ENCODE peak calls at places on chromosomes 6 and 20, in eight cellular contexts. R is Panc1; B is T-helper 1 cell; O is stimulated activated CD8-positive, alpha-beta memory T cell treated with anti-CD3 and anti-CD28 coated beads, Interleukin-12 subunit alpha, Interleukin-12 subunit beta, amount 100 ng/mL, for 4 hours; P is erythroblast; U is GM13977; K is NT2/D1; J is SHP77. M is an unnamed sample.

GRCh38 chr6:113732384-113732966 is 124.7 kb upstream of the MARCKS start:
- DNase-seq in R (no peak), P (no peak), K (no peak), J (peak; percentile 79), U (no peak), B (no peak), O (no peak), M (peak; percentile 53)

GRCh38 chr20:58464838-58465237 is 50.4 kb downstream of the APCDD1L start:
- DNase-seq in K (no peak), B (no peak), P (no peak), J (no peak), R (no peak), U (no peak), O (no peak), M (no peak)

GRCh38 chr6:149223934-149224333 is 93.6 kb upstream of the TAB2 start:
- DNase-seq in J (no peak), R (no peak), P (no peak), K (no peak), B (no peak), U (no peak), O (no peak), M (no peak)

GRCh38 chr6:166541876-166542579 is 44.5 kb downstream of the RAMACL start:
- DNase-seq in B (no peak), P (no peak), O (no peak), J (no peak), R (no peak), U (no peak), K (no peak), M (no peak)

GRCh38 chr6:32785781-32786533 is 22.6 kb upstream of the HLA-DQB2 start:
- DNase-seq in U (peak; percentile 50), K (no peak), B (no peak), O (no peak), R (peak; percentile 24), P (peak; percentile 57), J (peak; percentile 46), M (peak; percentile 73)

GRCh38 chr6:167238694-167239467 is 52.2 kb upstream of the UNC93A start:
- DNase-seq in K (no peak), J (no peak), O (no peak), U (no peak), R (no peak), P (no peak), B (no peak), M (no peak)

GRCh38 chr6:71289039-71289801 is 609 bp downstream of the OGFRL1 start:
- DNase-seq in O (no peak), P (peak; percentile 57), U (no peak), R (no peak), J (peak; percentile 31), B (peak; percentile 5), K (no peak), M (peak; percentile 58)

GRCh38 chr6:14707971-14708465 is 537.9 kb upstream of the JARID2 start:
- DNase-seq in B (no peak), K (no peak), U (no peak), O (no peak), P (no peak), R (no peak), J (no peak), M (no peak)

GRCh38 chr6:168016756-168017525 is 19.5 kb downstream of the KIF25 start:
- DNase-seq in O (no peak), J (no peak), K (no peak), U (no peak), R (no peak), B (no peak), P (no peak), M (no peak)

GRCh38 chr20:22003680-22004079 is 298.2 kb downstream of the PAX1 start:
- DNase-seq in J (no peak), O (no peak), K (no peak), U (no peak), P (no peak), B (no peak), R (no peak), M (no peak)

GRCh38 chr20:35300469-35301262 is 8.4 kb upstream of the FAM83C start:
- DNase-seq in U (no peak), R (no peak), B (no peak), P (no peak), J (no peak), O (no peak), K (no peak), M (no peak)

GRCh38 chr6:83958250-83958685 is 75.3 kb upstream of the MRAP2 start:
- DNase-seq in P (peak; percentile 28), K (no peak), J (no peak), B (no peak), R (no peak), U (no peak), O (no peak), M (no peak)

GRCh38 chr6:137738931-137739504 is 128.0 kb upstream of the TNFAIP3 start:
- DNase-seq in K (no peak), P (no peak), O (no peak), J (no peak), U (no peak), B (no peak), R (no peak), M (no peak)

GRCh38 chr6:69866351-69867074 is at the start of gene COL19A1:
- DNase-seq in R (no peak), K (peak; percentile 3), J (no peak), P (peak; percentile 24), O (no peak), B (no peak), U (peak; percentile 48), M (peak; percentile 1)

GRCh38 chr6:41470341-41471063 is 75.7 kb upstream of the FOXP4 start:
- DNase-seq in O (no peak), B (no peak), K (no peak), J (no peak), R (no peak), U (no peak), P (no peak), M (no peak)

GRCh38 chr20:38418509-38419204 is 16.5 kb downstream of the SNHG17 start:
- DNase-seq in R (no peak), O (no peak), J (no peak), K (no peak), P (no peak), U (no peak), B (no peak), M (peak; percentile 89)